ENCODE peak calls at places on chromosomes 5 and 9, in nine cellular contexts. One of them, this sample, is unnamed.

GRCh38 chr5:117888688-117889087 is 1099.7 kb downstream of the DTWD2 start:
- DNase-seq in heart left ventricle: no peak
- DNase-seq in fibroblast of lung: peak; percentile 47
- DNase-seq in CD4-positive, alpha-beta T cell: no peak
- DNase-seq in tibial artery: no peak
- DNase-seq in gastrocnemius medialis: no peak
- DNase-seq in dorsolateral prefrontal cortex: no peak
- DNase-seq in coronary artery: no peak
- DNase-seq in mammary epithelial cell: no peak
- DNase-seq in this sample: no peak

GRCh38 chr5:154701181-154701580 is 54.0 kb upstream of the LARP1 start:
- DNase-seq in CD4-positive, alpha-beta T cell: no peak
- DNase-seq in fibroblast of lung: no peak
- DNase-seq in dorsolateral prefrontal cortex: no peak
- DNase-seq in coronary artery: no peak
- DNase-seq in gastrocnemius medialis: no peak
- DNase-seq in tibial artery: no peak
- DNase-seq in mammary epithelial cell: no peak
- DNase-seq in heart left ventricle: no peak
- DNase-seq in this sample: no peak

GRCh38 chr9:20570756-20571155 is 51.5 kb downstream of the MLLT3 start:
- DNase-seq in mammary epithelial cell: peak; percentile 28
- DNase-seq in gastrocnemius medialis: no peak
- DNase-seq in CD4-positive, alpha-beta T cell: no peak
- DNase-seq in tibial artery: no peak
- DNase-seq in fibroblast of lung: peak; percentile 85
- DNase-seq in coronary artery: no peak
- DNase-seq in dorsolateral prefrontal cortex: no peak
- DNase-seq in heart left ventricle: no peak
- DNase-seq in this sample: no peak

GRCh38 chr9:114446036-114446435 is 58.3 kb upstream of the AKNA start:
- DNase-seq in mammary epithelial cell: no peak
- DNase-seq in coronary artery: no peak
- DNase-seq in gastrocnemius medialis: no peak
- DNase-seq in CD4-positive, alpha-beta T cell: no peak
- DNase-seq in heart left ventricle: no peak
- DNase-seq in fibroblast of lung: peak; percentile 15
- DNase-seq in tibial artery: no peak
- DNase-seq in dorsolateral prefrontal cortex: no peak
- DNase-seq in this sample: no peak

GRCh38 chr5:77180167-77181081 is 30.1 kb upstream of the PDE8B start:
- DNase-seq in fibroblast of lung: no peak
- DNase-seq in tibial artery: peak; percentile 25
- DNase-seq in heart left ventricle: peak; percentile 38
- DNase-seq in gastrocnemius medialis: no peak
- DNase-seq in coronary artery: no peak
- DNase-seq in CD4-positive, alpha-beta T cell: no peak
- DNase-seq in mammary epithelial cell: no peak
- DNase-seq in dorsolateral prefrontal cortex: peak; percentile 15
- DNase-seq in this sample: peak; percentile 88

GRCh38 chr9:112869917-112870316 is 20.8 kb downstream of the SLC46A2 start:
- DNase-seq in dorsolateral prefrontal cortex: no peak
- DNase-seq in gastrocnemius medialis: no peak
- DNase-seq in mammary epithelial cell: no peak
- DNase-seq in fibroblast of lung: no peak
- DNase-seq in heart left ventricle: no peak
- DNase-seq in coronary artery: no peak
- DNase-seq in CD4-positive, alpha-beta T cell: no peak
- DNase-seq in tibial artery: no peak
- DNase-seq in this sample: no peak

GRCh38 chr9:38125889-38126288 is 56.9 kb upstream of the SHB start:
- DNase-seq in gastrocnemius medialis: no peak
- DNase-seq in fibroblast of lung: no peak
- DNase-seq in coronary artery: no peak
- DNase-seq in dorsolateral prefrontal cortex: no peak
- DNase-seq in CD4-positive, alpha-beta T cell: no peak
- DNase-seq in mammary epithelial cell: peak; percentile 58
- DNase-seq in heart left ventricle: no peak
- DNase-seq in tibial artery: no peak
- DNase-seq in this sample: no peak

GRCh38 chr5:37248970-37249819 is at the start of gene CPLANE1:
- DNase-seq in tibial artery: peak; percentile 66
- DNase-seq in fibroblast of lung: peak; percentile 79
- DNase-seq in CD4-positive, alpha-beta T cell: peak; percentile 29
- DNase-seq in mammary epithelial cell: peak; percentile 60
- DNase-seq in coronary artery: peak; percentile 85
- DNase-seq in dorsolateral prefrontal cortex: peak; percentile 72
- DNase-seq in gastrocnemius medialis: peak; percentile 61
- DNase-seq in heart left ventricle: peak; percentile 87
- DNase-seq in this sample: peak; percentile 93

GRCh38 chr9:70493046-70493445 is 78.6 kb upstream of the KLF9 start:
- DNase-seq in gastrocnemius medialis: no peak
- DNase-seq in tibial artery: no peak
- DNase-seq in CD4-positive, alpha-beta T cell: no peak
- DNase-seq in heart left ventricle: no peak
- DNase-seq in dorsolateral prefrontal cortex: no peak
- DNase-seq in coronary artery: peak; percentile 67
- DNase-seq in mammary epithelial cell: no peak
- DNase-seq in fibroblast of lung: no peak
- DNase-seq in this sample: no peak

GRCh38 chr5:178114325-178115135 is 1.2 kb downstream of the N4BP3 start:
- DNase-seq in dorsolateral prefrontal cortex: peak; percentile 64
- DNase-seq in CD4-positive, alpha-beta T cell: peak; percentile 37
- DNase-seq in tibial artery: no peak
- DNase-seq in coronary artery: no peak
- DNase-seq in gastrocnemius medialis: no peak
- DNase-seq in heart left ventricle: no peak
- DNase-seq in fibroblast of lung: no peak
- DNase-seq in mammary epithelial cell: no peak
- DNase-seq in this sample: no peak

DNA sequence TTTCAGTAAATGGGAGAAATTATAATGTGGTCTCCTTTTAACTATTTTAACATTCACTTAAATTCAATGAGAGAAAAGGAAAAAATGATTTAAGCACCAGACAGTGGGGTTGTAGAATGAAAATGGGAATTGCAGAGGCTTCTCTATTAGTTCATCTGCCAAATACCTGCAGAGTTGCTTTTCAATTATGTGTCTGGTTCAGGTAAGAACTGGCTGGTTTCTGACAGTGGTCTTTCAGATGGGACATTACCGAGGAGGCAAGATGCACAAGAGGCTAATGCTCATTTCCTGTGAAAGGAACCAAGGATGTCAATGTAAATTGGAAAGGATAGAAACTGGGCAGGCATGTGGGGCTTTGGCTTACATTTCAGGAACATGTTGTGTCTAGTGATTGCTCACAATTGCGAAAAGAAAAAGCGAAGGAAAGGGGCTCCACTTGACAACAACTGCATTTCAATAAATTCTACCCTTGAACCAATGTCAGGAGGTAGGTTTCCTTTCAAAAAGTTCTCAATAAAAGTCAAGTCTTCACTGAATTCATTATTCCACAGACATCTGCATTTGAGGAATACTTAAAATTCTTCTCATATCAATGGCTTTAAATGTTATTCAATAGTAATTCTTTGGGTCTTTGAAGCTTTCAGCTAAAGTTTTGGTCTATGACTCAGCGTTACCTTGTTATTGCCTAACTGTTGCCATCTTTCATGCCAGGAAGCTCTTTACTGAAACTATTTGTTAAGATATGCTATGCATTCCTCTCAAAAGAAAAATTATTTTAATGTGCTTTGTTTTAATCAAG is 170.3 kb downstream of the NNT start:
- DNase-seq in coronary artery: no peak
- DNase-seq in dorsolateral prefrontal cortex: no peak
- DNase-seq in CD4-positive, alpha-beta T cell: no peak
- DNase-seq in tibial artery: no peak
- DNase-seq in heart left ventricle: no peak
- DNase-seq in gastrocnemius medialis: no peak
- DNase-seq in mammary epithelial cell: peak; percentile 74
- DNase-seq in fibroblast of lung: peak; percentile 64
- DNase-seq in this sample: no peak
- H3K27ac ChIP-seq in coronary artery: no peak overlapping the region
- H3K27ac ChIP-seq in dorsolateral prefrontal cortex: no peak overlapping the region
- H3K27ac ChIP-seq in CD4-positive, alpha-beta T cell: no peak overlapping the region
- H3K27ac ChIP-seq in tibial artery: no peak overlapping the region
- H3K27ac ChIP-seq in heart left ventricle: no peak overlapping the region
- H3K27ac ChIP-seq in gastrocnemius medialis: no peak overlapping the region
- H3K27ac ChIP-seq in mammary epithelial cell: peak overlapping the region; percentile 85
- H3K27ac ChIP-seq in fibroblast of lung: peak overlapping the region; percentile 40
- H3K27ac ChIP-seq in this sample: no peak overlapping the region

GRCh38 chr9:121440265-121440664 is 59.4 kb downstream of the GGTA1 start:
- DNase-seq in gastrocnemius medialis: no peak
- DNase-seq in CD4-positive, alpha-beta T cell: no peak
- DNase-seq in heart left ventricle: no peak
- DNase-seq in dorsolateral prefrontal cortex: no peak
- DNase-seq in coronary artery: no peak
- DNase-seq in fibroblast of lung: peak; percentile 47
- DNase-seq in tibial artery: no peak
- DNase-seq in mammary epithelial cell: no peak
- DNase-seq in this sample: no peak
- TF ChIP-seq CTCF in gastrocnemius medialis: no peak
- TF ChIP-seq CTCF in CD4-positive, alpha-beta T cell: no peak
- TF ChIP-seq CTCF in heart left ventricle: peak; percentile 57
- TF ChIP-seq CTCF in dorsolateral prefrontal cortex: no peak
- TF ChIP-seq CTCF in coronary artery: peak; percentile 18
- TF ChIP-seq CTCF in fibroblast of lung: peak; percentile 38
- TF ChIP-seq CTCF in tibial artery: peak; percentile 42
- TF ChIP-seq CTCF in mammary epithelial cell: no peak
- TF ChIP-seq CTCF in this sample: no peak

GRCh38 chr5:1203311-1203967 is 2.0 kb downstream of the SLC6A19 start:
- DNase-seq in coronary artery: no peak
- DNase-seq in tibial artery: no peak
- DNase-seq in gastrocnemius medialis: no peak
- DNase-seq in heart left ventricle: peak; percentile 24
- DNase-seq in dorsolateral prefrontal cortex: no peak
- DNase-seq in CD4-positive, alpha-beta T cell: no peak
- DNase-seq in fibroblast of lung: no peak
- DNase-seq in mammary epithelial cell: no peak
- DNase-seq in this sample: no peak

GRCh38 chr5:1205255-1206180 is 4.1 kb downstream of the SLC6A19 start:
- DNase-seq in dorsolateral prefrontal cortex: no peak
- DNase-seq in fibroblast of lung: no peak
- DNase-seq in mammary epithelial cell: no peak
- DNase-seq in coronary artery: no peak
- DNase-seq in CD4-positive, alpha-beta T cell: no peak
- DNase-seq in heart left ventricle: peak; percentile 12
- DNase-seq in gastrocnemius medialis: no peak
- DNase-seq in tibial artery: no peak
- DNase-seq in this sample: no peak

GRCh38 chr5:1202798-1203185 is 1.4 kb downstream of the SLC6A19 start:
- DNase-seq in fibroblast of lung: no peak
- DNase-seq in tibial artery: no peak
- DNase-seq in coronary artery: no peak
- DNase-seq in gastrocnemius medialis: no peak
- DNase-seq in mammary epithelial cell: no peak
- DNase-seq in dorsolateral prefrontal cortex: no peak
- DNase-seq in CD4-positive, alpha-beta T cell: no peak
- DNase-seq in heart left ventricle: peak; percentile 3
- DNase-seq in this sample: no peak

GRCh38 chr5:1204693-1205242 is 3.4 kb downstream of the SLC6A19 start:
- DNase-seq in gastrocnemius medialis: no peak
- DNase-seq in tibial artery: no peak
- DNase-seq in dorsolateral prefrontal cortex: no peak
- DNase-seq in mammary epithelial cell: no peak
- DNase-seq in coronary artery: no peak
- DNase-seq in heart left ventricle: peak; percentile 35
- DNase-seq in CD4-positive, alpha-beta T cell: no peak
- DNase-seq in fibroblast of lung: peak; percentile 42
- DNase-seq in this sample: no peak

DNA sequence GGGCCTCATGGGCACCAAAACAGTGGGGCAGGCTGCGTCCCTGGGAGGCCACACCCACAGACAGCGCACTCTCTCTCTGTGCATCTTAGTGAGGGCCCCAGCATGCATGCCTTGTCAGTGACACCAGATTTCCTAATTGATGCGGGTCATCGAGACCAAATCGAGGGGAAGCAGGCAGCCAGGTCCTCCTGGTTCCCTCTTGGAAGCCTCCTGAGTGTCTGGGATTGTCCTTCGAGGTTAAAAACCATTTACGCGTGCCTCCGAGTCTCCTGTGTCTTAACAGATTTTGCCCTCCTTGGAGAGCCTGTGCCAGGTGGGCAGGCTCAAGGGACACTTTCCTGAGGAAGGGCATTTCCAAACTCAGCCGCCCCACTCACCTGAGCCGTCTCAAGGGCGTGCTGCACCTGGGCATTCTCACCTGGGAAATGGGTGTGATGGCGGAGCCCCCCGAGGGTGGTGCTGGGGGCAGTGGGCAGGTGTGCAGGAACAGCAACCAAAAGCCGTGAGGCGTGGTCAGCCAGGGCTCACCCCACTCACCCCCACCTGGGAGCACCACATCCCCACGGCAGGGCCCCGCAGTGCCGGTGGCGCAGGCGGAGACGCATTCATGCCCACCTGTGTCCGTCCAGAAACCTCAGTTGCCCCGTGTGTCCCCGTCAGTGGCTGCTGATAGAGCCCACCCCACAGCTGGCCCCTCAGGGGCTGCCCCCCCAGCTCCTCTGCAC is 2.7 kb downstream of the SLC6A19 start:
- DNase-seq in fibroblast of lung: no peak
- DNase-seq in coronary artery: no peak
- DNase-seq in gastrocnemius medialis: no peak
- DNase-seq in CD4-positive, alpha-beta T cell: no peak
- DNase-seq in tibial artery: no peak
- DNase-seq in mammary epithelial cell: no peak
- DNase-seq in heart left ventricle: peak; percentile 13
- DNase-seq in dorsolateral prefrontal cortex: no peak
- DNase-seq in this sample: no peak
- H3K27ac ChIP-seq in fibroblast of lung: no peak overlapping the region
- H3K27ac ChIP-seq in coronary artery: no peak overlapping the region
- H3K27ac ChIP-seq in gastrocnemius medialis: no peak overlapping the region
- H3K27ac ChIP-seq in CD4-positive, alpha-beta T cell: no peak overlapping the region
- H3K27ac ChIP-seq in tibial artery: no peak overlapping the region
- H3K27ac ChIP-seq in mammary epithelial cell: no peak overlapping the region
- H3K27ac ChIP-seq in heart left ventricle: no peak overlapping the region
- H3K27ac ChIP-seq in dorsolateral prefrontal cortex: no peak overlapping the region
- H3K27ac ChIP-seq in this sample: no peak overlapping the region

GRCh38 chr5:80125962-80126480 is 90.9 kb downstream of the THBS4 start:
- DNase-seq in gastrocnemius medialis: no peak
- DNase-seq in tibial artery: no peak
- DNase-seq in mammary epithelial cell: peak; percentile 75
- DNase-seq in CD4-positive, alpha-beta T cell: no peak
- DNase-seq in coronary artery: no peak
- DNase-seq in dorsolateral prefrontal cortex: no peak
- DNase-seq in fibroblast of lung: peak; percentile 21
- DNase-seq in heart left ventricle: no peak
- DNase-seq in this sample: no peak
- TF ChIP-seq CTCF in gastrocnemius medialis: no peak
- TF ChIP-seq CTCF in tibial artery: no peak
- TF ChIP-seq CTCF in mammary epithelial cell: no peak
- TF ChIP-seq CTCF in CD4-positive, alpha-beta T cell: no peak
- TF ChIP-seq CTCF in coronary artery: no peak
- TF ChIP-seq CTCF in dorsolateral prefrontal cortex: no peak
- TF ChIP-seq CTCF in fibroblast of lung: no peak
- TF ChIP-seq CTCF in heart left ventricle: no peak
- TF ChIP-seq CTCF in this sample: no peak

GRCh38 chr9:297795-298119 is 83.1 kb downstream of the DOCK8 start:
- DNase-seq in heart left ventricle: no peak
- DNase-seq in coronary artery: no peak
- DNase-seq in tibial artery: no peak
- DNase-seq in CD4-positive, alpha-beta T cell: no peak
- DNase-seq in dorsolateral prefrontal cortex: no peak
- DNase-seq in fibroblast of lung: no peak
- DNase-seq in mammary epithelial cell: no peak
- DNase-seq in gastrocnemius medialis: no peak
- DNase-seq in this sample: no peak
- H3K27ac ChIP-seq in heart left ventricle: no peak overlapping the region
- H3K27ac ChIP-seq in coronary artery: no peak overlapping the region
- H3K27ac ChIP-seq in tibial artery: no peak overlapping the region
- H3K27ac ChIP-seq in CD4-positive, alpha-beta T cell: peak overlapping the region; percentile 5
- H3K27ac ChIP-seq in dorsolateral prefrontal cortex: no peak overlapping the region
- H3K27ac ChIP-seq in fibroblast of lung: no peak overlapping the region
- H3K27ac ChIP-seq in mammary epithelial cell: no peak overlapping the region
- H3K27ac ChIP-seq in gastrocnemius medialis: no peak overlapping the region
- H3K27ac ChIP-seq in this sample: peak overlapping the region; percentile 12